ENCODE peak calls at places on chromosome 21, in nine cellular contexts. One of them, this sample, is unnamed.
A peak's percentile ranks its signal among the peaks of the same experiment; 100 is the strongest.

GRCh38 chr21:44982558-44983244 is 42.9 kb downstream of the SLX9 start:
- DNase-seq in H7: no peak
- DNase-seq in stimulated activated CD8-positive, alpha-beta memory T cell treated with anti-CD3 and anti-CD28 coated beads, Interleukin-4, amount 100 ng/mL, for 1 hour: no peak
- DNase-seq in colonic mucosa: no peak
- DNase-seq in AML-193: no peak
- DNase-seq in NCI-H2171 treated with DMSO at 0.1 percent for 48 hours: no peak
- DNase-seq in neural crest cell: no peak
- DNase-seq in stimulated activated CD4-positive, alpha-beta T cell treated with anti-CD3 and anti-CD28 coated beads, Interleukin-2, amount 100 ng/mL, for 24 hours: no peak
- DNase-seq in WTC11: no peak
- DNase-seq in this sample: no peak

GRCh38 chr21:45502600-45502999 is 39.6 kb downstream of the SLC19A1 start:
- DNase-seq in H7: no peak
- DNase-seq in stimulated activated CD8-positive, alpha-beta memory T cell treated with anti-CD3 and anti-CD28 coated beads, Interleukin-4, amount 100 ng/mL, for 1 hour: no peak
- DNase-seq in neural crest cell: no peak
- DNase-seq in colonic mucosa: no peak
- DNase-seq in NCI-H2171 treated with DMSO at 0.1 percent for 48 hours: no peak
- DNase-seq in WTC11: no peak
- DNase-seq in stimulated activated CD4-positive, alpha-beta T cell treated with anti-CD3 and anti-CD28 coated beads, Interleukin-2, amount 100 ng/mL, for 24 hours: no peak
- DNase-seq in AML-193: no peak
- DNase-seq in this sample: no peak

GRCh38 chr21:33028271-33028670 is 2.5 kb downstream of the OLIG2 start:
- DNase-seq in WTC11: no peak
- DNase-seq in colonic mucosa: no peak
- DNase-seq in neural crest cell: no peak
- DNase-seq in stimulated activated CD4-positive, alpha-beta T cell treated with anti-CD3 and anti-CD28 coated beads, Interleukin-2, amount 100 ng/mL, for 24 hours: no peak
- DNase-seq in stimulated activated CD8-positive, alpha-beta memory T cell treated with anti-CD3 and anti-CD28 coated beads, Interleukin-4, amount 100 ng/mL, for 1 hour: no peak
- DNase-seq in NCI-H2171 treated with DMSO at 0.1 percent for 48 hours: no peak
- DNase-seq in AML-193: no peak
- DNase-seq in H7: no peak
- DNase-seq in this sample: no peak

GRCh38 chr21:41650526-41651145 is 116.2 kb downstream of the RIPK4 start:
- DNase-seq in H7: peak; percentile 22
- DNase-seq in stimulated activated CD8-positive, alpha-beta memory T cell treated with anti-CD3 and anti-CD28 coated beads, Interleukin-4, amount 100 ng/mL, for 1 hour: no peak
- DNase-seq in stimulated activated CD4-positive, alpha-beta T cell treated with anti-CD3 and anti-CD28 coated beads, Interleukin-2, amount 100 ng/mL, for 24 hours: no peak
- DNase-seq in colonic mucosa: no peak
- DNase-seq in NCI-H2171 treated with DMSO at 0.1 percent for 48 hours: no peak
- DNase-seq in AML-193: no peak
- DNase-seq in neural crest cell: no peak
- DNase-seq in WTC11: no peak
- DNase-seq in this sample: no peak

GRCh38 chr21:15848632-15849031 is 118.8 kb downstream of the USP25 start:
- DNase-seq in stimulated activated CD4-positive, alpha-beta T cell treated with anti-CD3 and anti-CD28 coated beads, Interleukin-2, amount 100 ng/mL, for 24 hours: no peak
- DNase-seq in colonic mucosa: no peak
- DNase-seq in H7: no peak
- DNase-seq in WTC11: no peak
- DNase-seq in neural crest cell: no peak
- DNase-seq in stimulated activated CD8-positive, alpha-beta memory T cell treated with anti-CD3 and anti-CD28 coated beads, Interleukin-4, amount 100 ng/mL, for 1 hour: no peak
- DNase-seq in AML-193: no peak
- DNase-seq in NCI-H2171 treated with DMSO at 0.1 percent for 48 hours: no peak
- DNase-seq in this sample: no peak

GRCh38 chr21:44065428-44065827 is 41.8 kb upstream of the PWP2 start:
- DNase-seq in WTC11: no peak
- DNase-seq in colonic mucosa: no peak
- DNase-seq in AML-193: no peak
- DNase-seq in stimulated activated CD8-positive, alpha-beta memory T cell treated with anti-CD3 and anti-CD28 coated beads, Interleukin-4, amount 100 ng/mL, for 1 hour: peak; percentile 49
- DNase-seq in H7: no peak
- DNase-seq in neural crest cell: no peak
- DNase-seq in stimulated activated CD4-positive, alpha-beta T cell treated with anti-CD3 and anti-CD28 coated beads, Interleukin-2, amount 100 ng/mL, for 24 hours: peak; percentile 73
- DNase-seq in NCI-H2171 treated with DMSO at 0.1 percent for 48 hours: no peak
- DNase-seq in this sample: peak; percentile 41

GRCh38 chr21:37072239-37072987 is 458 bp downstream of the PIGP start:
- DNase-seq in neural crest cell: no peak
- DNase-seq in AML-193: peak; percentile 46
- DNase-seq in colonic mucosa: peak; percentile 74
- DNase-seq in H7: peak; percentile 80
- DNase-seq in stimulated activated CD8-positive, alpha-beta memory T cell treated with anti-CD3 and anti-CD28 coated beads, Interleukin-4, amount 100 ng/mL, for 1 hour: peak; percentile 36
- DNase-seq in stimulated activated CD4-positive, alpha-beta T cell treated with anti-CD3 and anti-CD28 coated beads, Interleukin-2, amount 100 ng/mL, for 24 hours: peak; percentile 74
- DNase-seq in WTC11: peak; percentile 56
- DNase-seq in NCI-H2171 treated with DMSO at 0.1 percent for 48 hours: no peak
- DNase-seq in this sample: no peak

GRCh38 chr21:32415451-32415850 is 2.9 kb downstream of the EVA1C start:
- DNase-seq in AML-193: no peak
- DNase-seq in stimulated activated CD8-positive, alpha-beta memory T cell treated with anti-CD3 and anti-CD28 coated beads, Interleukin-4, amount 100 ng/mL, for 1 hour: no peak
- DNase-seq in NCI-H2171 treated with DMSO at 0.1 percent for 48 hours: no peak
- DNase-seq in neural crest cell: no peak
- DNase-seq in stimulated activated CD4-positive, alpha-beta T cell treated with anti-CD3 and anti-CD28 coated beads, Interleukin-2, amount 100 ng/mL, for 24 hours: no peak
- DNase-seq in colonic mucosa: no peak
- DNase-seq in WTC11: no peak
- DNase-seq in H7: no peak
- DNase-seq in this sample: no peak

GRCh38 chr21:44427241-44428120 is 27.8 kb upstream of the LRRC3 start:
- DNase-seq in stimulated activated CD8-positive, alpha-beta memory T cell treated with anti-CD3 and anti-CD28 coated beads, Interleukin-4, amount 100 ng/mL, for 1 hour: no peak
- DNase-seq in stimulated activated CD4-positive, alpha-beta T cell treated with anti-CD3 and anti-CD28 coated beads, Interleukin-2, amount 100 ng/mL, for 24 hours: no peak
- DNase-seq in colonic mucosa: no peak
- DNase-seq in AML-193: no peak
- DNase-seq in NCI-H2171 treated with DMSO at 0.1 percent for 48 hours: peak; percentile 8
- DNase-seq in WTC11: no peak
- DNase-seq in neural crest cell: no peak
- DNase-seq in H7: peak; percentile 46
- DNase-seq in this sample: no peak

GRCh38 chr21:45388611-45389296 is 16.2 kb upstream of the COL18A1 start:
- DNase-seq in H7: no peak
- DNase-seq in stimulated activated CD4-positive, alpha-beta T cell treated with anti-CD3 and anti-CD28 coated beads, Interleukin-2, amount 100 ng/mL, for 24 hours: no peak
- DNase-seq in WTC11: no peak
- DNase-seq in colonic mucosa: no peak
- DNase-seq in NCI-H2171 treated with DMSO at 0.1 percent for 48 hours: no peak
- DNase-seq in neural crest cell: no peak
- DNase-seq in stimulated activated CD8-positive, alpha-beta memory T cell treated with anti-CD3 and anti-CD28 coated beads, Interleukin-4, amount 100 ng/mL, for 1 hour: no peak
- DNase-seq in AML-193: no peak
- DNase-seq in this sample: no peak

GRCh38 chr21:16330340-16331319 is 600.8 kb downstream of the USP25 start:
- DNase-seq in neural crest cell: peak; percentile 26
- DNase-seq in stimulated activated CD4-positive, alpha-beta T cell treated with anti-CD3 and anti-CD28 coated beads, Interleukin-2, amount 100 ng/mL, for 24 hours: no peak
- DNase-seq in stimulated activated CD8-positive, alpha-beta memory T cell treated with anti-CD3 and anti-CD28 coated beads, Interleukin-4, amount 100 ng/mL, for 1 hour: no peak
- DNase-seq in AML-193: peak; percentile 48
- DNase-seq in WTC11: peak; percentile 16
- DNase-seq in colonic mucosa: peak; percentile 21
- DNase-seq in H7: no peak
- DNase-seq in NCI-H2171 treated with DMSO at 0.1 percent for 48 hours: peak; percentile 55
- DNase-seq in this sample: peak; percentile 10

GRCh38 chr21:31479714-31480113 is 135.7 kb upstream of the TIAM1 start:
- DNase-seq in NCI-H2171 treated with DMSO at 0.1 percent for 48 hours: no peak
- DNase-seq in neural crest cell: no peak
- DNase-seq in stimulated activated CD4-positive, alpha-beta T cell treated with anti-CD3 and anti-CD28 coated beads, Interleukin-2, amount 100 ng/mL, for 24 hours: no peak
- DNase-seq in colonic mucosa: no peak
- DNase-seq in AML-193: no peak
- DNase-seq in WTC11: no peak
- DNase-seq in stimulated activated CD8-positive, alpha-beta memory T cell treated with anti-CD3 and anti-CD28 coated beads, Interleukin-4, amount 100 ng/mL, for 1 hour: no peak
- DNase-seq in H7: no peak
- DNase-seq in this sample: no peak

GRCh38 chr21:36040389-36040788 is 19.9 kb downstream of the SETD4 start:
- DNase-seq in colonic mucosa: no peak
- DNase-seq in WTC11: no peak
- DNase-seq in H7: no peak
- DNase-seq in NCI-H2171 treated with DMSO at 0.1 percent for 48 hours: no peak
- DNase-seq in AML-193: no peak
- DNase-seq in stimulated activated CD4-positive, alpha-beta T cell treated with anti-CD3 and anti-CD28 coated beads, Interleukin-2, amount 100 ng/mL, for 24 hours: no peak
- DNase-seq in neural crest cell: no peak
- DNase-seq in stimulated activated CD8-positive, alpha-beta memory T cell treated with anti-CD3 and anti-CD28 coated beads, Interleukin-4, amount 100 ng/mL, for 1 hour: no peak
- DNase-seq in this sample: no peak

GRCh38 chr21:36436829-36437744 is 42.8 kb downstream of the CLDN14 start:
- DNase-seq in colonic mucosa: no peak
- DNase-seq in neural crest cell: no peak
- DNase-seq in stimulated activated CD8-positive, alpha-beta memory T cell treated with anti-CD3 and anti-CD28 coated beads, Interleukin-4, amount 100 ng/mL, for 1 hour: no peak
- DNase-seq in H7: no peak
- DNase-seq in stimulated activated CD4-positive, alpha-beta T cell treated with anti-CD3 and anti-CD28 coated beads, Interleukin-2, amount 100 ng/mL, for 24 hours: no peak
- DNase-seq in AML-193: peak; percentile 22
- DNase-seq in NCI-H2171 treated with DMSO at 0.1 percent for 48 hours: peak; percentile 75
- DNase-seq in WTC11: no peak
- DNase-seq in this sample: no peak

GRCh38 chr21:31351973-31352372 is 7.9 kb upstream of the TIAM1 start:
- DNase-seq in NCI-H2171 treated with DMSO at 0.1 percent for 48 hours: no peak
- DNase-seq in H7: no peak
- DNase-seq in WTC11: no peak
- DNase-seq in AML-193: no peak
- DNase-seq in stimulated activated CD8-positive, alpha-beta memory T cell treated with anti-CD3 and anti-CD28 coated beads, Interleukin-4, amount 100 ng/mL, for 1 hour: no peak
- DNase-seq in neural crest cell: no peak
- DNase-seq in stimulated activated CD4-positive, alpha-beta T cell treated with anti-CD3 and anti-CD28 coated beads, Interleukin-2, amount 100 ng/mL, for 24 hours: no peak
- DNase-seq in colonic mucosa: no peak
- DNase-seq in this sample: no peak

GRCh38 chr21:36134820-36135390 is at the start of gene CBR3:
- DNase-seq in NCI-H2171 treated with DMSO at 0.1 percent for 48 hours: no peak
- DNase-seq in neural crest cell: peak; percentile 23
- DNase-seq in H7: peak; percentile 86
- DNase-seq in colonic mucosa: peak; percentile 69
- DNase-seq in stimulated activated CD8-positive, alpha-beta memory T cell treated with anti-CD3 and anti-CD28 coated beads, Interleukin-4, amount 100 ng/mL, for 1 hour: no peak
- DNase-seq in AML-193: peak; percentile 16
- DNase-seq in stimulated activated CD4-positive, alpha-beta T cell treated with anti-CD3 and anti-CD28 coated beads, Interleukin-2, amount 100 ng/mL, for 24 hours: peak; percentile 73
- DNase-seq in WTC11: peak; percentile 30
- DNase-seq in this sample: no peak

GRCh38 chr21:41640756-41641509 is 125.9 kb downstream of the RIPK4 start:
- DNase-seq in WTC11: no peak
- DNase-seq in colonic mucosa: no peak
- DNase-seq in stimulated activated CD8-positive, alpha-beta memory T cell treated with anti-CD3 and anti-CD28 coated beads, Interleukin-4, amount 100 ng/mL, for 1 hour: no peak
- DNase-seq in stimulated activated CD4-positive, alpha-beta T cell treated with anti-CD3 and anti-CD28 coated beads, Interleukin-2, amount 100 ng/mL, for 24 hours: no peak
- DNase-seq in AML-193: no peak
- DNase-seq in neural crest cell: no peak
- DNase-seq in H7: no peak
- DNase-seq in NCI-H2171 treated with DMSO at 0.1 percent for 48 hours: no peak
- DNase-seq in this sample: no peak

GRCh38 chr21:38134084-38134873 is 122.5 kb upstream of the KCNJ15 start:
- DNase-seq in H7: no peak
- DNase-seq in AML-193: no peak
- DNase-seq in WTC11: no peak
- DNase-seq in NCI-H2171 treated with DMSO at 0.1 percent for 48 hours: no peak
- DNase-seq in stimulated activated CD8-positive, alpha-beta memory T cell treated with anti-CD3 and anti-CD28 coated beads, Interleukin-4, amount 100 ng/mL, for 1 hour: no peak
- DNase-seq in neural crest cell: no peak
- DNase-seq in stimulated activated CD4-positive, alpha-beta T cell treated with anti-CD3 and anti-CD28 coated beads, Interleukin-2, amount 100 ng/mL, for 24 hours: no peak
- DNase-seq in colonic mucosa: no peak
- DNase-seq in this sample: no peak

GRCh38 chr21:35303085-35303484 is 254.0 kb upstream of the RUNX1 start:
- DNase-seq in neural crest cell: no peak
- DNase-seq in WTC11: no peak
- DNase-seq in stimulated activated CD4-positive, alpha-beta T cell treated with anti-CD3 and anti-CD28 coated beads, Interleukin-2, amount 100 ng/mL, for 24 hours: no peak
- DNase-seq in colonic mucosa: no peak
- DNase-seq in NCI-H2171 treated with DMSO at 0.1 percent for 48 hours: no peak
- DNase-seq in H7: no peak
- DNase-seq in AML-193: no peak
- DNase-seq in stimulated activated CD8-positive, alpha-beta memory T cell treated with anti-CD3 and anti-CD28 coated beads, Interleukin-4, amount 100 ng/mL, for 1 hour: no peak
- DNase-seq in this sample: no peak

GRCh38 chr21:32207096-32207716 is 71.6 kb downstream of the MIS18A start:
- DNase-seq in NCI-H2171 treated with DMSO at 0.1 percent for 48 hours: peak; percentile 82
- DNase-seq in AML-193: no peak
- DNase-seq in stimulated activated CD4-positive, alpha-beta T cell treated with anti-CD3 and anti-CD28 coated beads, Interleukin-2, amount 100 ng/mL, for 24 hours: no peak
- DNase-seq in colonic mucosa: no peak
- DNase-seq in H7: no peak
- DNase-seq in neural crest cell: no peak
- DNase-seq in WTC11: no peak
- DNase-seq in stimulated activated CD8-positive, alpha-beta memory T cell treated with anti-CD3 and anti-CD28 coated beads, Interleukin-4, amount 100 ng/mL, for 1 hour: no peak
- DNase-seq in this sample: no peak

GRCh38 chr21:37833301-37833700 is 83.0 kb downstream of the KCNJ6 start:
- DNase-seq in stimulated activated CD8-positive, alpha-beta memory T cell treated with anti-CD3 and anti-CD28 coated beads, Interleukin-4, amount 100 ng/mL, for 1 hour: no peak
- DNase-seq in H7: no peak
- DNase-seq in NCI-H2171 treated with DMSO at 0.1 percent for 48 hours: no peak
- DNase-seq in colonic mucosa: no peak
- DNase-seq in neural crest cell: no peak
- DNase-seq in stimulated activated CD4-positive, alpha-beta T cell treated with anti-CD3 and anti-CD28 coated beads, Interleukin-2, amount 100 ng/mL, for 24 hours: no peak
- DNase-seq in AML-193: no peak
- DNase-seq in WTC11: no peak
- DNase-seq in this sample: no peak

GRCh38 chr21:36767096-36767495 is 68.2 kb downstream of the SIM2 start:
- DNase-seq in NCI-H2171 treated with DMSO at 0.1 percent for 48 hours: no peak
- DNase-seq in stimulated activated CD8-positive, alpha-beta memory T cell treated with anti-CD3 and anti-CD28 coated beads, Interleukin-4, amount 100 ng/mL, for 1 hour: no peak
- DNase-seq in WTC11: no peak
- DNase-seq in stimulated activated CD4-positive, alpha-beta T cell treated with anti-CD3 and anti-CD28 coated beads, Interleukin-2, amount 100 ng/mL, for 24 hours: no peak
- DNase-seq in colonic mucosa: no peak
- DNase-seq in AML-193: no peak
- DNase-seq in neural crest cell: no peak
- DNase-seq in H7: no peak
- DNase-seq in this sample: no peak

GRCh38 chr21:39051561-39051949 is 131.7 kb downstream of the PSMG1 start:
- DNase-seq in stimulated activated CD8-positive, alpha-beta memory T cell treated with anti-CD3 and anti-CD28 coated beads, Interleukin-4, amount 100 ng/mL, for 1 hour: no peak
- DNase-seq in colonic mucosa: no peak
- DNase-seq in NCI-H2171 treated with DMSO at 0.1 percent for 48 hours: no peak
- DNase-seq in AML-193: no peak
- DNase-seq in WTC11: no peak
- DNase-seq in H7: no peak
- DNase-seq in stimulated activated CD4-positive, alpha-beta T cell treated with anti-CD3 and anti-CD28 coated beads, Interleukin-2, amount 100 ng/mL, for 24 hours: no peak
- DNase-seq in neural crest cell: no peak
- DNase-seq in this sample: no peak

GRCh38 chr21:28333455-28334108 is 659.1 kb downstream of the LTN1 start:
- DNase-seq in stimulated activated CD4-positive, alpha-beta T cell treated with anti-CD3 and anti-CD28 coated beads, Interleukin-2, amount 100 ng/mL, for 24 hours: no peak
- DNase-seq in neural crest cell: no peak
- DNase-seq in colonic mucosa: no peak
- DNase-seq in WTC11: no peak
- DNase-seq in stimulated activated CD8-positive, alpha-beta memory T cell treated with anti-CD3 and anti-CD28 coated beads, Interleukin-4, amount 100 ng/mL, for 1 hour: no peak
- DNase-seq in H7: no peak
- DNase-seq in AML-193: no peak
- DNase-seq in NCI-H2171 treated with DMSO at 0.1 percent for 48 hours: no peak
- DNase-seq in this sample: no peak

GRCh38 chr21:28865488-28866186 is 127.0 kb downstream of the LTN1 start:
- DNase-seq in neural crest cell: no peak
- DNase-seq in WTC11: no peak
- DNase-seq in stimulated activated CD4-positive, alpha-beta T cell treated with anti-CD3 and anti-CD28 coated beads, Interleukin-2, amount 100 ng/mL, for 24 hours: no peak
- DNase-seq in H7: no peak
- DNase-seq in stimulated activated CD8-positive, alpha-beta memory T cell treated with anti-CD3 and anti-CD28 coated beads, Interleukin-4, amount 100 ng/mL, for 1 hour: no peak
- DNase-seq in NCI-H2171 treated with DMSO at 0.1 percent for 48 hours: no peak
- DNase-seq in colonic mucosa: no peak
- DNase-seq in AML-193: no peak
- DNase-seq in this sample: no peak

GRCh38 chr21:45407629-45408247 is 2.8 kb downstream of the COL18A1 start:
- DNase-seq in stimulated activated CD4-positive, alpha-beta T cell treated with anti-CD3 and anti-CD28 coated beads, Interleukin-2, amount 100 ng/mL, for 24 hours: no peak
- DNase-seq in colonic mucosa: no peak
- DNase-seq in neural crest cell: no peak
- DNase-seq in NCI-H2171 treated with DMSO at 0.1 percent for 48 hours: no peak
- DNase-seq in H7: no peak
- DNase-seq in stimulated activated CD8-positive, alpha-beta memory T cell treated with anti-CD3 and anti-CD28 coated beads, Interleukin-4, amount 100 ng/mL, for 1 hour: no peak
- DNase-seq in AML-193: no peak
- DNase-seq in WTC11: no peak
- DNase-seq in this sample: no peak

GRCh38 chr21:35521293-35521692 is 472.2 kb upstream of the RUNX1 start:
- DNase-seq in WTC11: peak; percentile 30
- DNase-seq in NCI-H2171 treated with DMSO at 0.1 percent for 48 hours: no peak
- DNase-seq in H7: peak; percentile 48
- DNase-seq in stimulated activated CD4-positive, alpha-beta T cell treated with anti-CD3 and anti-CD28 coated beads, Interleukin-2, amount 100 ng/mL, for 24 hours: no peak
- DNase-seq in AML-193: no peak
- DNase-seq in stimulated activated CD8-positive, alpha-beta memory T cell treated with anti-CD3 and anti-CD28 coated beads, Interleukin-4, amount 100 ng/mL, for 1 hour: no peak
- DNase-seq in colonic mucosa: no peak
- DNase-seq in neural crest cell: no peak
- DNase-seq in this sample: no peak

GRCh38 chr21:29989634-29990234 is 49.9 kb upstream of the GRIK1 start:
- DNase-seq in WTC11: no peak
- DNase-seq in neural crest cell: no peak
- DNase-seq in NCI-H2171 treated with DMSO at 0.1 percent for 48 hours: no peak
- DNase-seq in colonic mucosa: no peak
- DNase-seq in stimulated activated CD8-positive, alpha-beta memory T cell treated with anti-CD3 and anti-CD28 coated beads, Interleukin-4, amount 100 ng/mL, for 1 hour: no peak
- DNase-seq in stimulated activated CD4-positive, alpha-beta T cell treated with anti-CD3 and anti-CD28 coated beads, Interleukin-2, amount 100 ng/mL, for 24 hours: no peak
- DNase-seq in AML-193: no peak
- DNase-seq in H7: no peak
- DNase-seq in this sample: no peak

GRCh38 chr21:44258056-44258725 is 3.5 kb downstream of the DNMT3L start:
- DNase-seq in stimulated activated CD8-positive, alpha-beta memory T cell treated with anti-CD3 and anti-CD28 coated beads, Interleukin-4, amount 100 ng/mL, for 1 hour: no peak
- DNase-seq in H7: peak; percentile 56
- DNase-seq in NCI-H2171 treated with DMSO at 0.1 percent for 48 hours: no peak
- DNase-seq in colonic mucosa: no peak
- DNase-seq in AML-193: no peak
- DNase-seq in WTC11: no peak
- DNase-seq in stimulated activated CD4-positive, alpha-beta T cell treated with anti-CD3 and anti-CD28 coated beads, Interleukin-2, amount 100 ng/mL, for 24 hours: no peak
- DNase-seq in neural crest cell: no peak
- DNase-seq in this sample: no peak

GRCh38 chr21:20086508-20086907 is 911.7 kb upstream of the NCAM2 start:
- DNase-seq in AML-193: no peak
- DNase-seq in stimulated activated CD4-positive, alpha-beta T cell treated with anti-CD3 and anti-CD28 coated beads, Interleukin-2, amount 100 ng/mL, for 24 hours: no peak
- DNase-seq in stimulated activated CD8-positive, alpha-beta memory T cell treated with anti-CD3 and anti-CD28 coated beads, Interleukin-4, amount 100 ng/mL, for 1 hour: no peak
- DNase-seq in WTC11: no peak
- DNase-seq in NCI-H2171 treated with DMSO at 0.1 percent for 48 hours: no peak
- DNase-seq in colonic mucosa: no peak
- DNase-seq in H7: no peak
- DNase-seq in neural crest cell: no peak
- DNase-seq in this sample: no peak

GRCh38 chr21:27149034-27149433 is 182.1 kb upstream of the ADAMTS5 start:
- DNase-seq in H7: no peak
- DNase-seq in AML-193: no peak
- DNase-seq in NCI-H2171 treated with DMSO at 0.1 percent for 48 hours: no peak
- DNase-seq in stimulated activated CD8-positive, alpha-beta memory T cell treated with anti-CD3 and anti-CD28 coated beads, Interleukin-4, amount 100 ng/mL, for 1 hour: no peak
- DNase-seq in WTC11: no peak
- DNase-seq in neural crest cell: no peak
- DNase-seq in stimulated activated CD4-positive, alpha-beta T cell treated with anti-CD3 and anti-CD28 coated beads, Interleukin-2, amount 100 ng/mL, for 24 hours: no peak
- DNase-seq in colonic mucosa: no peak
- DNase-seq in this sample: no peak

This sample was measured in GM12864.